ENCODE peak calls at places on chromosomes 5 and 9, in eight cellular contexts. One of them, this sample, is unnamed.

GRCh38 chr5:73120222-73121108 is at the start of gene TMEM171:
- DNase-seq in HCT116: peak
- DNase-seq in IMR-90: peak
- DNase-seq in H9: peak
- DNase-seq in mammary epithelial cell: peak
- DNase-seq in fibroblast of lung: peak
- DNase-seq in PC-9: peak
- DNase-seq in GM23248: peak
- DNase-seq in this sample: no peak

GRCh38 chr5:179623906-179624741 is 653 bp upstream of the HNRNPH1 start:
- DNase-seq in HCT116: no peak
- DNase-seq in IMR-90: peak
- DNase-seq in H9: no peak
- DNase-seq in mammary epithelial cell: peak
- DNase-seq in fibroblast of lung: peak
- DNase-seq in PC-9: peak
- DNase-seq in GM23248: peak
- DNase-seq in this sample: no peak

GRCh38 chr5:152560508-152561137 is 155.5 kb upstream of the NMUR2 start:
- DNase-seq in HCT116: peak
- DNase-seq in IMR-90: peak
- DNase-seq in H9: peak
- DNase-seq in mammary epithelial cell: peak
- DNase-seq in fibroblast of lung: peak
- DNase-seq in PC-9: peak
- DNase-seq in GM23248: peak
- DNase-seq in this sample: no peak

GRCh38 chr5:135437796-135438560 is 9.2 kb downstream of the DCANP1 start:
- DNase-seq in HCT116: peak
- DNase-seq in IMR-90: peak
- DNase-seq in H9: peak
- DNase-seq in mammary epithelial cell: peak
- DNase-seq in fibroblast of lung: peak
- DNase-seq in PC-9: peak
- DNase-seq in GM23248: peak
- DNase-seq in this sample: no peak

GRCh38 chr5:1754531-1755220 is 45.0 kb downstream of the MRPL36 start:
- DNase-seq in HCT116: no peak
- DNase-seq in IMR-90: no peak
- DNase-seq in H9: peak
- DNase-seq in mammary epithelial cell: no peak
- DNase-seq in fibroblast of lung: no peak
- DNase-seq in PC-9: no peak
- DNase-seq in GM23248: no peak
- DNase-seq in this sample: no peak

GRCh38 chr5:16866795-16867584 is 69.1 kb downstream of the MYO10 start:
- DNase-seq in HCT116: no peak
- DNase-seq in IMR-90: peak
- DNase-seq in H9: peak
- DNase-seq in mammary epithelial cell: no peak
- DNase-seq in fibroblast of lung: peak
- DNase-seq in PC-9: no peak
- DNase-seq in GM23248: no peak
- DNase-seq in this sample: no peak

GRCh38 chr9:131762356-131762932 is 22.6 kb upstream of the RAPGEF1 start:
- DNase-seq in HCT116: peak
- DNase-seq in IMR-90: peak
- DNase-seq in H9: peak
- DNase-seq in mammary epithelial cell: no peak
- DNase-seq in fibroblast of lung: peak
- DNase-seq in PC-9: peak
- DNase-seq in GM23248: peak
- DNase-seq in this sample: no peak

GRCh38 chr9:115740986-115741385 is 412.6 kb upstream of the PAPPA start:
- DNase-seq in HCT116: no peak
- DNase-seq in IMR-90: no peak
- DNase-seq in H9: no peak
- DNase-seq in mammary epithelial cell: peak
- DNase-seq in fibroblast of lung: no peak
- DNase-seq in PC-9: no peak
- DNase-seq in GM23248: no peak
- DNase-seq in this sample: no peak

GRCh38 chr5:157049605-157050004 is 9.3 kb downstream of the HAVCR1 start:
- DNase-seq in HCT116: peak
- DNase-seq in IMR-90: no peak
- DNase-seq in H9: no peak
- DNase-seq in mammary epithelial cell: no peak
- DNase-seq in fibroblast of lung: no peak
- DNase-seq in PC-9: no peak
- DNase-seq in GM23248: peak
- DNase-seq in this sample: no peak

GRCh38 chr9:127277099-127277498 is 12.5 kb downstream of the GARNL3 start:
- DNase-seq in HCT116: no peak
- DNase-seq in IMR-90: no peak
- DNase-seq in H9: no peak
- DNase-seq in mammary epithelial cell: no peak
- DNase-seq in fibroblast of lung: no peak
- DNase-seq in PC-9: no peak
- DNase-seq in GM23248: no peak
- DNase-seq in this sample: no peak

GRCh38 chr9:131923766-131924165 is 155.9 kb downstream of the MED27 start:
- DNase-seq in HCT116: no peak
- DNase-seq in IMR-90: peak
- DNase-seq in H9: no peak
- DNase-seq in mammary epithelial cell: no peak
- DNase-seq in fibroblast of lung: no peak
- DNase-seq in PC-9: no peak
- DNase-seq in GM23248: peak
- DNase-seq in this sample: no peak

GRCh38 chr5:159207616-159208507 is 1.5 kb downstream of the RNF145 start:
- DNase-seq in HCT116: peak
- DNase-seq in IMR-90: peak
- DNase-seq in H9: peak
- DNase-seq in mammary epithelial cell: peak
- DNase-seq in fibroblast of lung: peak
- DNase-seq in PC-9: peak
- DNase-seq in GM23248: peak
- DNase-seq in this sample: peak
- H3K27ac ChIP-seq in HCT116: peak
- H3K27ac ChIP-seq in IMR-90: peak
- H3K27ac ChIP-seq in H9: no peak
- H3K27ac ChIP-seq in mammary epithelial cell: peak
- H3K27ac ChIP-seq in fibroblast of lung: peak
- H3K27ac ChIP-seq in PC-9: peak
- H3K27ac ChIP-seq in GM23248: peak
- H3K27ac ChIP-seq in this sample: peak

GRCh38 chr9:90600029-90600428 is 42.6 kb downstream of the DIRAS2 start:
- DNase-seq in HCT116: no peak
- DNase-seq in IMR-90: no peak
- DNase-seq in H9: no peak
- DNase-seq in mammary epithelial cell: peak
- DNase-seq in fibroblast of lung: no peak
- DNase-seq in PC-9: no peak
- DNase-seq in GM23248: no peak
- DNase-seq in this sample: no peak
- H2AFZ ChIP-seq in HCT116: no peak
- H2AFZ ChIP-seq in IMR-90: no peak
- H2AFZ ChIP-seq in H9: no peak
- H2AFZ ChIP-seq in mammary epithelial cell: peak
- H2AFZ ChIP-seq in fibroblast of lung: no peak
- H2AFZ ChIP-seq in PC-9: peak
- H2AFZ ChIP-seq in GM23248: no peak
- H2AFZ ChIP-seq in this sample: no peak

DNA sequence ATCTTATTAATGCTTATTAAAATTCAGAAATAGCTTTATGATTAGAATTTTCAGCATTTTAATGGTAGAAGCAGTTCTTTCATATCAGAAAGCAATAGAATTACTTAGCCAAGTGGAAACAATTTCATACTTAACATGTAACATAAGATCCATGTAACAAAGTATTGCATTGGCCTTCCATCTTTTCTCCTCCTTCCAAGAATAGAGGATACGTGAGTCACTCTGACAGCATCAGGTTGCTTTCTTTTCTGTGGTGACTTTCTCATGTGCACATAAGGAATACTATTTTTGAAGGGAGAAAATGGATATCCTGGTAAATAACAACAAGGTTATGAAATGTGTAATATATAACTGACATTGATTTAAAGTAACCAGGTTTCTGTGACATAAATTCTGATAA is 272.2 kb downstream of the ANXA1 start:
- DNase-seq in HCT116: no peak
- DNase-seq in IMR-90: no peak
- DNase-seq in H9: no peak
- DNase-seq in mammary epithelial cell: no peak
- DNase-seq in fibroblast of lung: no peak
- DNase-seq in PC-9: no peak
- DNase-seq in GM23248: no peak
- DNase-seq in this sample: no peak
- H3K27ac ChIP-seq in HCT116: no peak
- H3K27ac ChIP-seq in IMR-90: no peak
- H3K27ac ChIP-seq in H9: no peak
- H3K27ac ChIP-seq in mammary epithelial cell: no peak
- H3K27ac ChIP-seq in fibroblast of lung: no peak
- H3K27ac ChIP-seq in PC-9: no peak
- H3K27ac ChIP-seq in GM23248: no peak
- H3K27ac ChIP-seq in this sample: no peak

GRCh38 chr5:80034559-80034958 is 589 bp upstream of the THBS4 start:
- DNase-seq in HCT116: no peak
- DNase-seq in IMR-90: no peak
- DNase-seq in H9: no peak
- DNase-seq in mammary epithelial cell: no peak
- DNase-seq in fibroblast of lung: peak
- DNase-seq in PC-9: no peak
- DNase-seq in GM23248: no peak
- DNase-seq in this sample: no peak
- H2AFZ ChIP-seq in HCT116: no peak
- H2AFZ ChIP-seq in IMR-90: no peak
- H2AFZ ChIP-seq in H9: peak
- H2AFZ ChIP-seq in mammary epithelial cell: no peak
- H2AFZ ChIP-seq in fibroblast of lung: no peak
- H2AFZ ChIP-seq in PC-9: no peak
- H2AFZ ChIP-seq in GM23248: no peak
- H2AFZ ChIP-seq in this sample: no peak